ENCODE peak calls at places on chromosomes 6 and 20, in nine cellular contexts. One of them, this sample, is unnamed. For H3K4me1, the result is how much of the 10 kb centered on the place peaks cover.

GRCh38 chr6:160520043-160520904 is 143.8 kb downstream of the LPA start:
- DNase-seq in ovary: peak
- DNase-seq in neuronal stem cell: peak
- DNase-seq in CD8-positive, alpha-beta memory T cell: peak
- DNase-seq in body of pancreas: peak
- DNase-seq in lower lobe of right lung: peak
- DNase-seq in IMR-90: peak
- DNase-seq in psoas muscle: peak
- DNase-seq in stomach: peak
- DNase-seq in this sample: peak

GRCh38 chr6:126913658-126914057 is 204.8 kb upstream of the RSPO3 start:
- DNase-seq in ovary: no peak
- DNase-seq in neuronal stem cell: no peak
- DNase-seq in CD8-positive, alpha-beta memory T cell: no peak
- DNase-seq in body of pancreas: no peak
- DNase-seq in lower lobe of right lung: no peak
- DNase-seq in IMR-90: no peak
- DNase-seq in psoas muscle: no peak
- DNase-seq in stomach: no peak
- DNase-seq in this sample: no peak

GRCh38 chr6:152605901-152606390 is 31.2 kb downstream of the SYNE1 start:
- DNase-seq in ovary: no peak
- DNase-seq in neuronal stem cell: no peak
- DNase-seq in CD8-positive, alpha-beta memory T cell: no peak
- DNase-seq in body of pancreas: no peak
- DNase-seq in lower lobe of right lung: no peak
- DNase-seq in IMR-90: peak
- DNase-seq in psoas muscle: no peak
- DNase-seq in stomach: no peak
- DNase-seq in this sample: no peak

GRCh38 chr20:47487175-47487917 is 14.3 kb upstream of the NCOA3 start:
- DNase-seq in ovary: no peak
- DNase-seq in neuronal stem cell: no peak
- DNase-seq in CD8-positive, alpha-beta memory T cell: peak
- DNase-seq in body of pancreas: no peak
- DNase-seq in lower lobe of right lung: no peak
- DNase-seq in IMR-90: peak
- DNase-seq in psoas muscle: no peak
- DNase-seq in stomach: no peak
- DNase-seq in this sample: no peak

GRCh38 chr20:3407426-3408250 is at the start of gene DNAAF9:
- DNase-seq in ovary: peak
- DNase-seq in neuronal stem cell: peak
- DNase-seq in CD8-positive, alpha-beta memory T cell: peak
- DNase-seq in body of pancreas: peak
- DNase-seq in lower lobe of right lung: peak
- DNase-seq in IMR-90: peak
- DNase-seq in psoas muscle: peak
- DNase-seq in stomach: peak
- DNase-seq in this sample: peak

GRCh38 chr6:104326173-104327001 is 533.3 kb downstream of the HACE1 start:
- DNase-seq in ovary: no peak
- DNase-seq in neuronal stem cell: no peak
- DNase-seq in CD8-positive, alpha-beta memory T cell: no peak
- DNase-seq in body of pancreas: peak
- DNase-seq in lower lobe of right lung: no peak
- DNase-seq in IMR-90: no peak
- DNase-seq in psoas muscle: no peak
- DNase-seq in stomach: no peak
- DNase-seq in this sample: no peak

GRCh38 chr20:7790189-7790588 is 150.1 kb downstream of the HAO1 start:
- DNase-seq in ovary: no peak
- DNase-seq in neuronal stem cell: no peak
- DNase-seq in CD8-positive, alpha-beta memory T cell: no peak
- DNase-seq in body of pancreas: no peak
- DNase-seq in lower lobe of right lung: no peak
- DNase-seq in IMR-90: no peak
- DNase-seq in psoas muscle: no peak
- DNase-seq in stomach: no peak
- DNase-seq in this sample: no peak

GRCh38 chr20:57619053-57619831 is 984 bp downstream of the ZBP1 start:
- DNase-seq in ovary: no peak
- DNase-seq in neuronal stem cell: no peak
- DNase-seq in CD8-positive, alpha-beta memory T cell: peak
- DNase-seq in body of pancreas: peak
- DNase-seq in lower lobe of right lung: peak
- DNase-seq in IMR-90: no peak
- DNase-seq in psoas muscle: no peak
- DNase-seq in stomach: peak
- DNase-seq in this sample: peak

GRCh38 chr6:148561629-148562028 is 185.2 kb upstream of the UST start:
- DNase-seq in ovary: no peak
- DNase-seq in neuronal stem cell: no peak
- DNase-seq in CD8-positive, alpha-beta memory T cell: no peak
- DNase-seq in body of pancreas: no peak
- DNase-seq in lower lobe of right lung: no peak
- DNase-seq in IMR-90: no peak
- DNase-seq in psoas muscle: no peak
- DNase-seq in stomach: no peak
- DNase-seq in this sample: no peak

GRCh38 chr6:111788779-111789276 is 84.4 kb downstream of the FYN start:
- DNase-seq in ovary: no peak
- DNase-seq in neuronal stem cell: peak
- DNase-seq in CD8-positive, alpha-beta memory T cell: no peak
- DNase-seq in body of pancreas: no peak
- DNase-seq in lower lobe of right lung: no peak
- DNase-seq in IMR-90: no peak
- DNase-seq in psoas muscle: no peak
- DNase-seq in stomach: no peak
- DNase-seq in this sample: no peak

GRCh38 chr6:146489489-146489888 is 54.1 kb upstream of the RAB32 start:
- DNase-seq in ovary: no peak
- DNase-seq in neuronal stem cell: no peak
- DNase-seq in CD8-positive, alpha-beta memory T cell: no peak
- DNase-seq in body of pancreas: no peak
- DNase-seq in lower lobe of right lung: no peak
- DNase-seq in IMR-90: no peak
- DNase-seq in psoas muscle: no peak
- DNase-seq in stomach: no peak
- DNase-seq in this sample: no peak

GRCh38 chr6:111626446-111626845 is 20.8 kb upstream of the TRAF3IP2 start:
- DNase-seq in ovary: no peak
- DNase-seq in neuronal stem cell: no peak
- DNase-seq in CD8-positive, alpha-beta memory T cell: no peak
- DNase-seq in body of pancreas: no peak
- DNase-seq in lower lobe of right lung: no peak
- DNase-seq in IMR-90: no peak
- DNase-seq in psoas muscle: no peak
- DNase-seq in stomach: no peak
- DNase-seq in this sample: no peak

GRCh38 chr6:164109770-164110140 is 695.2 kb downstream of the QKI start:
- DNase-seq in ovary: no peak
- DNase-seq in neuronal stem cell: no peak
- DNase-seq in CD8-positive, alpha-beta memory T cell: no peak
- DNase-seq in body of pancreas: peak
- DNase-seq in lower lobe of right lung: peak
- DNase-seq in IMR-90: no peak
- DNase-seq in psoas muscle: peak
- DNase-seq in stomach: no peak
- DNase-seq in this sample: peak

GRCh38 chr20:59183751-59184150 is 20.1 kb downstream of the ZNF831 start:
- DNase-seq in ovary: no peak
- DNase-seq in neuronal stem cell: no peak
- DNase-seq in CD8-positive, alpha-beta memory T cell: no peak
- DNase-seq in body of pancreas: no peak
- DNase-seq in lower lobe of right lung: no peak
- DNase-seq in IMR-90: no peak
- DNase-seq in psoas muscle: no peak
- DNase-seq in stomach: no peak
- DNase-seq in this sample: no peak

GRCh38 chr6:127273499-127273898 is 6.8 kb downstream of the RNF146 start:
- DNase-seq in ovary: no peak
- DNase-seq in neuronal stem cell: no peak
- DNase-seq in CD8-positive, alpha-beta memory T cell: no peak
- DNase-seq in body of pancreas: no peak
- DNase-seq in lower lobe of right lung: no peak
- DNase-seq in IMR-90: no peak
- DNase-seq in psoas muscle: no peak
- DNase-seq in stomach: no peak
- DNase-seq in this sample: no peak

GRCh38 chr6:26494117-26494516 is 6.0 kb upstream of the BTN1A1 start:
- DNase-seq in ovary: no peak
- DNase-seq in neuronal stem cell: no peak
- DNase-seq in CD8-positive, alpha-beta memory T cell: no peak
- DNase-seq in body of pancreas: no peak
- DNase-seq in lower lobe of right lung: no peak
- DNase-seq in IMR-90: no peak
- DNase-seq in psoas muscle: no peak
- DNase-seq in stomach: no peak
- DNase-seq in this sample: no peak

GRCh38 chr6:87699576-87699975 is 2.5 kb downstream of the AKIRIN2 start:
- DNase-seq in ovary: no peak
- DNase-seq in neuronal stem cell: no peak
- DNase-seq in CD8-positive, alpha-beta memory T cell: no peak
- DNase-seq in body of pancreas: no peak
- DNase-seq in lower lobe of right lung: no peak
- DNase-seq in IMR-90: no peak
- DNase-seq in psoas muscle: no peak
- DNase-seq in stomach: no peak
- DNase-seq in this sample: no peak

GRCh38 chr20:19992996-19993908 is 23.9 kb upstream of the NAA20 start:
- DNase-seq in ovary: peak
- DNase-seq in neuronal stem cell: no peak
- DNase-seq in CD8-positive, alpha-beta memory T cell: no peak
- DNase-seq in body of pancreas: peak
- DNase-seq in lower lobe of right lung: no peak
- DNase-seq in IMR-90: peak
- DNase-seq in psoas muscle: no peak
- DNase-seq in stomach: no peak
- DNase-seq in this sample: peak
- H3K4me1 ChIP-seq in ovary: under half
- H3K4me1 ChIP-seq in neuronal stem cell: under half
- H3K4me1 ChIP-seq in CD8-positive, alpha-beta memory T cell: under half
- H3K4me1 ChIP-seq in body of pancreas: under half
- H3K4me1 ChIP-seq in lower lobe of right lung: half or more
- H3K4me1 ChIP-seq in IMR-90: under half
- H3K4me1 ChIP-seq in psoas muscle: half or more
- H3K4me1 ChIP-seq in stomach: under half
- H3K4me1 ChIP-seq in this sample: half or more

GRCh38 chr6:157224178-157224956 is 99.0 kb downstream of the TMEM242 start:
- DNase-seq in ovary: no peak
- DNase-seq in neuronal stem cell: no peak
- DNase-seq in CD8-positive, alpha-beta memory T cell: no peak
- DNase-seq in body of pancreas: no peak
- DNase-seq in lower lobe of right lung: no peak
- DNase-seq in IMR-90: no peak
- DNase-seq in psoas muscle: no peak
- DNase-seq in stomach: no peak
- DNase-seq in this sample: no peak

GRCh38 chr6:157225575-157225995 is 97.7 kb downstream of the TMEM242 start:
- DNase-seq in ovary: no peak
- DNase-seq in neuronal stem cell: no peak
- DNase-seq in CD8-positive, alpha-beta memory T cell: no peak
- DNase-seq in body of pancreas: no peak
- DNase-seq in lower lobe of right lung: no peak
- DNase-seq in IMR-90: no peak
- DNase-seq in psoas muscle: no peak
- DNase-seq in stomach: no peak
- DNase-seq in this sample: no peak

GRCh38 chr6:157226026-157226639 is 97.2 kb downstream of the TMEM242 start:
- DNase-seq in ovary: no peak
- DNase-seq in neuronal stem cell: no peak
- DNase-seq in CD8-positive, alpha-beta memory T cell: no peak
- DNase-seq in body of pancreas: peak
- DNase-seq in lower lobe of right lung: no peak
- DNase-seq in IMR-90: peak
- DNase-seq in psoas muscle: no peak
- DNase-seq in stomach: no peak
- DNase-seq in this sample: peak

GRCh38 chr6:157223486-157223885 is 99.8 kb downstream of the TMEM242 start:
- DNase-seq in ovary: no peak
- DNase-seq in neuronal stem cell: no peak
- DNase-seq in CD8-positive, alpha-beta memory T cell: no peak
- DNase-seq in body of pancreas: no peak
- DNase-seq in lower lobe of right lung: no peak
- DNase-seq in IMR-90: no peak
- DNase-seq in psoas muscle: no peak
- DNase-seq in stomach: no peak
- DNase-seq in this sample: no peak

DNA sequence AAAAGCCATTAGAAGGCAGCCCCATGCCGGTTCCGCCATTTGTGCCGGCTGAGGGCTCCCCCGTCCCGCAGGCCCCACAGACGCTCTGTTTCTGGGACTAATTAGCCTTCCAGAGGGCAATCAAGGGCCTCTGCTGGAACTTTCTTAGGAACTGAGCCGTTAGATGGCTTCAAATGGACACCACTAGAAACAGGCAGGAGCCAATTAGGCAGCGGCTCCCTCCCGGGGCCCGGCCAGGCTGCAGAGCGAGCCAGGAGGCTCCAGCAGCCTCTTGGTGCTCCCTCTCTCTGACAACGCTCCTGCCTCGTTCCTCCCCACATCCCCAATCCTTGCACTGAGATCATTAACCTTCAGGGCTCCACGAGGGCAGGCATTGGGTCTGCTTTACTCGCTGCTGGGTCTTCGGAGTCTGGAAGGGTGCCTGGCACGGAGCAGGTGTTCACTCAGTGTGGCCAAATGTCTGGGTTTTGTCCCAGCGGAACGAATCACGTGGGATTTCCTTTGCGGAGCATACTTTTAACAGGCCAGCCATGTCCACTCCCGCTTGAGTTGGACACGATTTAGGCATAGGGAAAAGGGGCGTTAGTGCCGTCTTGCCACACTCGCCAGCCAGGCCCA is 98.3 kb downstream of the TMEM242 start:
- DNase-seq in ovary: no peak
- DNase-seq in neuronal stem cell: no peak
- DNase-seq in CD8-positive, alpha-beta memory T cell: no peak
- DNase-seq in body of pancreas: no peak
- DNase-seq in lower lobe of right lung: no peak
- DNase-seq in IMR-90: no peak
- DNase-seq in psoas muscle: no peak
- DNase-seq in stomach: no peak
- DNase-seq in this sample: no peak
- H3K27ac ChIP-seq in ovary: no peak
- H3K27ac ChIP-seq in neuronal stem cell: no peak
- H3K27ac ChIP-seq in CD8-positive, alpha-beta memory T cell: no peak
- H3K27ac ChIP-seq in body of pancreas: peak
- H3K27ac ChIP-seq in lower lobe of right lung: peak
- H3K27ac ChIP-seq in IMR-90: no peak
- H3K27ac ChIP-seq in psoas muscle: peak
- H3K27ac ChIP-seq in stomach: no peak
- H3K27ac ChIP-seq in this sample: peak

GRCh38 chr20:38839563-38839962 is 34.1 kb downstream of the PPP1R16B start:
- DNase-seq in ovary: no peak
- DNase-seq in neuronal stem cell: no peak
- DNase-seq in CD8-positive, alpha-beta memory T cell: no peak
- DNase-seq in body of pancreas: no peak
- DNase-seq in lower lobe of right lung: no peak
- DNase-seq in IMR-90: no peak
- DNase-seq in psoas muscle: no peak
- DNase-seq in stomach: no peak
- DNase-seq in this sample: no peak
- H3K4me1 ChIP-seq in ovary: under half
- H3K4me1 ChIP-seq in neuronal stem cell: under half
- H3K4me1 ChIP-seq in CD8-positive, alpha-beta memory T cell: half or more
- H3K4me1 ChIP-seq in body of pancreas: under half
- H3K4me1 ChIP-seq in lower lobe of right lung: under half
- H3K4me1 ChIP-seq in IMR-90: under half
- H3K4me1 ChIP-seq in psoas muscle: under half
- H3K4me1 ChIP-seq in stomach: under half
- H3K4me1 ChIP-seq in this sample: under half

GRCh38 chr20:25051386-25052155 is 6.4 kb downstream of the ACSS1 start:
- DNase-seq in ovary: no peak
- DNase-seq in neuronal stem cell: no peak
- DNase-seq in CD8-positive, alpha-beta memory T cell: peak
- DNase-seq in body of pancreas: no peak
- DNase-seq in lower lobe of right lung: no peak
- DNase-seq in IMR-90: no peak
- DNase-seq in psoas muscle: no peak
- DNase-seq in stomach: peak
- DNase-seq in this sample: peak
- H3K27ac ChIP-seq in ovary: no peak
- H3K27ac ChIP-seq in neuronal stem cell: no peak
- H3K27ac ChIP-seq in CD8-positive, alpha-beta memory T cell: no peak
- H3K27ac ChIP-seq in body of pancreas: peak
- H3K27ac ChIP-seq in lower lobe of right lung: peak
- H3K27ac ChIP-seq in IMR-90: no peak
- H3K27ac ChIP-seq in psoas muscle: peak
- H3K27ac ChIP-seq in stomach: no peak
- H3K27ac ChIP-seq in this sample: peak